ENCODE peak calls at places on chromosomes 11 and 22, in five cellular contexts. One of them, this sample, is unnamed.

GRCh38 chr22:49768961-49769690 is 58.5 kb downstream of the BRD1 start:
- DNase-seq in right cardiac atrium: no peak
- DNase-seq in CD4-positive, alpha-beta T cell: no peak
- DNase-seq in IMR-90: peak; percentile 61
- DNase-seq in endodermal cell: no peak
- DNase-seq in this sample: no peak

GRCh38 chr11:3865388-3866193 is 10.1 kb downstream of the STIM1 start:
- DNase-seq in right cardiac atrium: no peak
- DNase-seq in endodermal cell: no peak
- DNase-seq in IMR-90: peak; percentile 76
- DNase-seq in CD4-positive, alpha-beta T cell: no peak
- DNase-seq in this sample: no peak

GRCh38 chr11:101346591-101346990 is 217.0 kb upstream of the PGR start:
- DNase-seq in IMR-90: peak; percentile 20
- DNase-seq in right cardiac atrium: no peak
- DNase-seq in CD4-positive, alpha-beta T cell: no peak
- DNase-seq in endodermal cell: no peak
- DNase-seq in this sample: no peak

GRCh38 chr11:33160147-33160546 is 1.1 kb downstream of the CSTF3 start:
- DNase-seq in IMR-90: peak; percentile 62
- DNase-seq in CD4-positive, alpha-beta T cell: no peak
- DNase-seq in endodermal cell: no peak
- DNase-seq in right cardiac atrium: no peak
- DNase-seq in this sample: no peak

GRCh38 chr11:76654980-76655379 is 15.6 kb downstream of the LRRC32 start:
- DNase-seq in endodermal cell: peak; percentile 45
- DNase-seq in CD4-positive, alpha-beta T cell: no peak
- DNase-seq in IMR-90: no peak
- DNase-seq in right cardiac atrium: no peak
- DNase-seq in this sample: no peak

GRCh38 chr22:39106326-39106725 is 9.3 kb downstream of the APOBEC3H start:
- DNase-seq in IMR-90: no peak
- DNase-seq in right cardiac atrium: no peak
- DNase-seq in CD4-positive, alpha-beta T cell: no peak
- DNase-seq in endodermal cell: no peak
- DNase-seq in this sample: no peak

GRCh38 chr11:111378773-111379499 is at the start of gene POU2AF1:
- DNase-seq in right cardiac atrium: no peak
- DNase-seq in IMR-90: peak; percentile 43
- DNase-seq in endodermal cell: no peak
- DNase-seq in CD4-positive, alpha-beta T cell: peak; percentile 62
- DNase-seq in this sample: no peak

GRCh38 chr22:25067851-25068421 is 115.4 kb downstream of the KIAA1671 start:
- DNase-seq in IMR-90: no peak
- DNase-seq in right cardiac atrium: peak; percentile 30
- DNase-seq in CD4-positive, alpha-beta T cell: peak; percentile 85
- DNase-seq in endodermal cell: no peak
- DNase-seq in this sample: no peak

GRCh38 chr11:65445101-65445603 is 22.6 kb downstream of the NEAT1 start:
- DNase-seq in IMR-90: peak; percentile 48
- DNase-seq in CD4-positive, alpha-beta T cell: no peak
- DNase-seq in right cardiac atrium: no peak
- DNase-seq in endodermal cell: peak; percentile 56
- DNase-seq in this sample: no peak

GRCh38 chr11:29984544-29984943 is 32.3 kb downstream of the KCNA4 start:
- DNase-seq in IMR-90: no peak
- DNase-seq in right cardiac atrium: no peak
- DNase-seq in CD4-positive, alpha-beta T cell: no peak
- DNase-seq in endodermal cell: no peak
- DNase-seq in this sample: no peak

GRCh38 chr22:48827228-48827810 is 1000.4 kb downstream of the BRD1 start:
- DNase-seq in right cardiac atrium: no peak
- DNase-seq in IMR-90: no peak
- DNase-seq in endodermal cell: no peak
- DNase-seq in CD4-positive, alpha-beta T cell: no peak
- DNase-seq in this sample: no peak

GRCh38 chr11:65981101-65981740 is 19.7 kb downstream of the SART1 start:
- DNase-seq in right cardiac atrium: no peak
- DNase-seq in IMR-90: no peak
- DNase-seq in CD4-positive, alpha-beta T cell: no peak
- DNase-seq in endodermal cell: no peak
- DNase-seq in this sample: no peak

GRCh38 chr22:45997077-45997774 is 20.3 kb upstream of the WNT7B start:
- DNase-seq in endodermal cell: no peak
- DNase-seq in IMR-90: peak; percentile 95
- DNase-seq in right cardiac atrium: peak; percentile 93
- DNase-seq in CD4-positive, alpha-beta T cell: no peak
- DNase-seq in this sample: no peak

GRCh38 chr22:48709453-48709852 is 1118.2 kb downstream of the BRD1 start:
- DNase-seq in IMR-90: no peak
- DNase-seq in right cardiac atrium: no peak
- DNase-seq in CD4-positive, alpha-beta T cell: no peak
- DNase-seq in endodermal cell: no peak
- DNase-seq in this sample: no peak

GRCh38 chr11:66330931-66331330 is 5.3 kb downstream of the RIN1 start:
- DNase-seq in endodermal cell: no peak
- DNase-seq in IMR-90: no peak
- DNase-seq in CD4-positive, alpha-beta T cell: no peak
- DNase-seq in right cardiac atrium: peak; percentile 8
- DNase-seq in this sample: peak; percentile 31

This sample was measured in 8988T.